ENCODE peak calls at places on chromosome 10, in four cellular contexts. M, Z, P and A are unnamed samples.

GRCh38 chr10:90148121-90148855 is 446.9 kb downstream of the KIF20B start:
- DNase-seq in M (peak), Z (peak), P (no peak), A (no peak)

GRCh38 chr10:115844592-115844991 is 428.4 kb downstream of the GFRA1 start:
- DNase-seq in M (no peak), Z (no peak), P (no peak), A (peak)

GRCh38 chr10:124946945-124947344 is 5.0 kb downstream of the ZRANB1 start:
- DNase-seq in M (peak), Z (no peak), P (no peak), A (no peak)

GRCh38 chr10:133268532-133268931 is 8.1 kb downstream of the ADAM8 start:
- DNase-seq in M (no peak), Z (no peak), P (no peak), A (no peak)

GRCh38 chr10:6786579-6787031 is 206.5 kb upstream of the PRKCQ start:
- DNase-seq in M (no peak), Z (no peak), P (no peak), A (peak)

GRCh38 chr10:23422003-23422411 is 16.9 kb upstream of the OTUD1 start:
- DNase-seq in M (peak), Z (no peak), P (no peak), A (no peak)

GRCh38 chr10:132632851-132633684 is 95.5 kb downstream of the INPP5A start:
- DNase-seq in M (no peak), Z (no peak), P (no peak), A (no peak)

GRCh38 chr10:3054816-3055202 is 12.5 kb upstream of the PFKP start:
- DNase-seq in M (no peak), Z (no peak), P (no peak), A (no peak)

GRCh38 chr10:21238717-21239116 is 286.8 kb downstream of the SKIDA1 start:
- DNase-seq in M (no peak), Z (no peak), P (no peak), A (no peak)

GRCh38 chr10:52314007-52314821 is at the start of gene DKK1:
- DNase-seq in M (peak), Z (no peak), P (peak), A (peak)

GRCh38 chr10:96345250-96345649 is 13.6 kb downstream of the OPALIN start:
- DNase-seq in M (no peak), Z (no peak), P (no peak), A (no peak)

GRCh38 chr10:47248436-47249090 is 51.4 kb upstream of the GDF10 start:
- DNase-seq in M (no peak), Z (no peak), P (no peak), A (no peak)

GRCh38 chr10:114761205-114762193 is 60.1 kb upstream of the FHIP2A start:
- DNase-seq in M (no peak), Z (peak), P (no peak), A (no peak)

GRCh38 chr10:28139138-28139537 is 140.3 kb upstream of the ODAD2 start:
- DNase-seq in M (no peak), Z (no peak), P (no peak), A (no peak)

GRCh38 chr10:100939763-100940344 is 27.1 kb downstream of the SLF2 start:
- DNase-seq in M (no peak), Z (no peak), P (no peak), A (no peak)

GRCh38 chr10:33073641-33074410 is 115.8 kb upstream of the ITGB1 start:
- DNase-seq in M (no peak), Z (no peak), P (no peak), A (peak)

GRCh38 chr10:70585555-70586243 is 16.8 kb downstream of the PRF1 start:
- DNase-seq in M (no peak), Z (no peak), P (no peak), A (no peak)

GRCh38 chr10:128869101-128869712 is 597.8 kb upstream of the MGMT start:
- DNase-seq in M (no peak), Z (no peak), P (no peak), A (no peak)

GRCh38 chr10:90418869-90419652 is 438.8 kb downstream of the HTR7 start:
- DNase-seq in M (peak), Z (no peak), P (no peak), A (peak)

GRCh38 chr10:131088619-131089018 is 222.9 kb downstream of the TCERG1L start:
- DNase-seq in M (no peak), Z (no peak), P (no peak), A (no peak)

GRCh38 chr10:23362879-23363787 is 18.5 kb upstream of the C10orf67 start:
- DNase-seq in M (no peak), Z (no peak), P (no peak), A (no peak)

GRCh38 chr10:85026878-85027467 is 698.6 kb downstream of the CCSER2 start:
- DNase-seq in M (no peak), Z (no peak), P (no peak), A (no peak)

GRCh38 chr10:77855404-77856155 is 71.0 kb downstream of the DLG5 start:
- DNase-seq in M (no peak), Z (no peak), P (no peak), A (no peak)

GRCh38 chr10:58237014-58237830 is 30.5 kb downstream of the IPMK start:
- DNase-seq in M (peak), Z (no peak), P (no peak), A (peak)

GRCh38 chr10:44259090-44259874 is 125.6 kb downstream of the CXCL12 start:
- DNase-seq in M (peak), Z (no peak), P (no peak), A (no peak)

GRCh38 chr10:33353334-33353733 is 18.9 kb upstream of the NRP1 start:
- DNase-seq in M (no peak), Z (no peak), P (no peak), A (no peak)

GRCh38 chr10:29874604-29875269 is 184.6 kb downstream of the JCAD start:
- DNase-seq in M (no peak), Z (no peak), P (no peak), A (no peak)

GRCh38 chr10:58853668-58854067 is 322.8 kb upstream of the PHYHIPL start:
- DNase-seq in M (no peak), Z (no peak), P (no peak), A (no peak)

GRCh38 chr10:42753126-42753506 is 29.5 kb upstream of the BMS1 start:
- DNase-seq in M (no peak), Z (peak), P (peak), A (peak)

GRCh38 chr10:99432881-99433280 is 2.5 kb upstream of the GOT1 start:
- DNase-seq in M (no peak), Z (no peak), P (no peak), A (no peak)

GRCh38 chr10:80769700-80770160 is 232.0 kb downstream of the SH2D4B start:
- DNase-seq in M (no peak), Z (no peak), P (no peak), A (no peak)

GRCh38 chr10:114824396-114824795 is 2.8 kb downstream of the FHIP2A start:
- DNase-seq in M (no peak), Z (no peak), P (no peak), A (no peak)

GRCh38 chr10:4242561-4243035 is 457.6 kb upstream of the KLF6 start:
- DNase-seq in M (peak), Z (no peak), P (no peak), A (no peak)

GRCh38 chr10:10503772-10504171 is 513.9 kb upstream of the CELF2 start:
- DNase-seq in M (no peak), Z (no peak), P (no peak), A (no peak)

GRCh38 chr10:130928306-130928705 is 383.2 kb downstream of the TCERG1L start:
- DNase-seq in M (no peak), Z (no peak), P (no peak), A (no peak)

GRCh38 chr10:3336673-3337293 is 164.2 kb upstream of the PITRM1 start:
- DNase-seq in M (no peak), Z (no peak), P (no peak), A (no peak)

GRCh38 chr10:30826679-30827078 is 197.1 kb upstream of the LYZL2 start:
- DNase-seq in M (no peak), Z (no peak), P (no peak), A (no peak)

GRCh38 chr10:64041989-64042490 is 520.8 kb downstream of the REEP3 start:
- DNase-seq in M (no peak), Z (no peak), P (no peak), A (no peak)

GRCh38 chr10:62844280-62845011 is 28.3 kb upstream of the EGR2 start:
- DNase-seq in M (no peak), Z (no peak), P (no peak), A (no peak)